ENCODE peak calls at places on chromosomes 12 and 14, in five cellular contexts. L is GM12878, S is K562, Q is HepG2, D is SK-N-SH. W is an unnamed sample.

GRCh38 chr14:64112859-64113258 is 181.3 kb downstream of the ESR2 start:
- DNase-seq in L (no peak), Q (no peak), D (no peak), S (no peak), W (no peak)

GRCh38 chr14:29410581-29410980 is 517.1 kb downstream of the PRKD1 start:
- DNase-seq in Q (no peak), D (no peak), S (no peak), L (no peak), W (no peak)

GRCh38 chr12:117408161-117408791 is 46.9 kb upstream of the NOS1 start:
- DNase-seq in D (peak; percentile 43), L (no peak), Q (no peak), S (no peak), W (no peak)

GRCh38 chr12:45324391-45324790 is 108.5 kb downstream of the ANO6 start:
- DNase-seq in Q (no peak), D (no peak), L (no peak), S (peak; percentile 32), W (peak; percentile 23)

GRCh38 chr14:103522028-103522581 is 525 bp downstream of the CKB start:
- DNase-seq in D (peak; percentile 91), L (no peak), Q (no peak), S (peak; percentile 48), W (no peak)

GRCh38 chr12:110543252-110543959 is 39.7 kb downstream of the PPTC7 start:
- DNase-seq in Q (no peak), D (no peak), L (peak; percentile 90), S (no peak), W (no peak)

GRCh38 chr12:5577741-5578140 is 145.8 kb downstream of the NTF3 start:
- DNase-seq in L (no peak), S (no peak), D (no peak), Q (no peak), W (no peak)

GRCh38 chr14:95850429-95850828 is 26.2 kb upstream of the TUNAR start:
- DNase-seq in Q (no peak), D (no peak), L (no peak), S (no peak), W (no peak)

GRCh38 chr12:112380663-112381420 is 1.4 kb downstream of the HECTD4 start:
- DNase-seq in L (no peak), S (peak; percentile 23), Q (no peak), D (peak; percentile 65), W (peak; percentile 16)

DNA sequence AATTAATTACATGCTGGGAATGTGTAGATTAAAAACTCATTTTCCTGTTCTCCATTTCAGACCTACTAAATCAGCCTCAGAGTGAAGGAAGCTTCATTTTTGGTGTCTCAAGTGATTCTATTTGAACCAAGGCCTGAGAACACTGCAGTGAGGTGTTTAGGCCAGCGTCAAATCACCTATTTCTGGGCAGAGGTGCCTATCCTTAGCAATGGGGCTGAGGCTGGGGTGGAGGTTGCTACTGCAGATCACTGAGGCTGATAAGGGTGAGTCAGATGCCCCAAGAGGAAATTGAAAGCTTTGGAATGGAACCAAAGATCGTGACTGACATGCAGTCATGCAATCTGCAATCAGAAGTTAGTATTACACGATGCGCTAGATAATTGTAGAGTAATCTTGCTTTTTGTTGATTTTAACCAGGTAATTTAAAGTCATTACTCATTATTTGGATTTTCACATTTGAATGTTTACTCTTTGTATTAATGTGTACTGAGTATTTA is 4.4 kb downstream of the TXNRD1 start:
- DNase-seq in Q (peak; percentile 69), S (peak; percentile 60), L (no peak), D (peak; percentile 52), W (peak; percentile 37)
- TF ChIP-seq FOXM1 in Q (no peak), S (no peak), L (no peak), D (peak; percentile 57), W (no peak)

GRCh38 chr12:64104376-64104775 is 117.7 kb downstream of the KICS2 start:
- DNase-seq in L (no peak), Q (no peak), D (no peak), S (no peak), W (no peak)
- TF ChIP-seq FOXM1 in L (no peak), Q (no peak), D (no peak), S (no peak), W (no peak)

DNA sequence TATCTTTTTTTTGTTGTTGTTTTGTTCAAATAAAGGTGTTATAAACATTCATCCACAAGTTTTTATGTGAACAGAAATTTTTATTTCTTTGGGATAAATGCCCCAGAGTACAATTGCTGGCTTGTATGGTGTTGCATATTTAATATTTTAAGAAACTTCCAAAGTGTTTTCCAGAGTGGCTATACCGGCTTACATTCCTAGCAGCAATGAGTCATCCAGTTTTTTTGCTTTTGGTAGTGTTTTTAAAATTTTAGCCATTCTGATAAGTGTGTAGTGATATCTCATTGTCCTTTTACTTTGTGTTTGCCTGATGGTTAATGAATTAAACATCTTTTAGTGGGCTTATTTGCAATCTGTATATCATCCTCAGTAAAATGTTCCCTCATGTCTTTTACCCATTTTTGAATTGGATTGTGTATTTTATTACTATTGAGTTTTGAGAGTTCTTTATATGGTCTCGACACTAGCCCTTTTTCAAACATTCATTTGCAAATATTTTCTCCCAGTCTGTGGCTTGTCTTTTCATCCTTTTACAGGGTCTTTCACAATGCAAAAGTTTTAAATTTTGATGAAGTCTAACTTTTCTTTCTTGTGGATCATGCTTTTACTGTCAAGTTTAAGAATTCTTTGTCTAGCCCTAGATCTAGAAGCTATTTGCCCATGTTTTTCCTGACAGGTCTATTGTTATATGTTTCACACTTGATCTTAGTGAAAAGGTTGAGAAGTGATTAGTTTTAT is 29.5 kb downstream of the PPP4R4 start:
- DNase-seq in D (no peak), L (no peak), S (no peak), Q (no peak), W (no peak)
- TF ChIP-seq FOXM1 in D (no peak), L (no peak), S (no peak), Q (no peak), W (no peak)

GRCh38 chr12:120263725-120264040 is 1.8 kb downstream of the PXN start:
- DNase-seq in Q (no peak), L (no peak), S (no peak), D (no peak), W (no peak)

GRCh38 chr12:120260607-120261006 is 4.9 kb downstream of the PXN start:
- DNase-seq in D (no peak), L (no peak), Q (no peak), S (no peak), W (no peak)

GRCh38 chr12:120262852-120263724 is 2.4 kb downstream of the PXN start:
- DNase-seq in D (no peak), S (no peak), Q (no peak), L (no peak), W (no peak)

GRCh38 chr12:120264086-120264485 is 1.4 kb downstream of the PXN start:
- DNase-seq in L (no peak), S (no peak), D (no peak), Q (no peak), W (no peak)

DNA sequence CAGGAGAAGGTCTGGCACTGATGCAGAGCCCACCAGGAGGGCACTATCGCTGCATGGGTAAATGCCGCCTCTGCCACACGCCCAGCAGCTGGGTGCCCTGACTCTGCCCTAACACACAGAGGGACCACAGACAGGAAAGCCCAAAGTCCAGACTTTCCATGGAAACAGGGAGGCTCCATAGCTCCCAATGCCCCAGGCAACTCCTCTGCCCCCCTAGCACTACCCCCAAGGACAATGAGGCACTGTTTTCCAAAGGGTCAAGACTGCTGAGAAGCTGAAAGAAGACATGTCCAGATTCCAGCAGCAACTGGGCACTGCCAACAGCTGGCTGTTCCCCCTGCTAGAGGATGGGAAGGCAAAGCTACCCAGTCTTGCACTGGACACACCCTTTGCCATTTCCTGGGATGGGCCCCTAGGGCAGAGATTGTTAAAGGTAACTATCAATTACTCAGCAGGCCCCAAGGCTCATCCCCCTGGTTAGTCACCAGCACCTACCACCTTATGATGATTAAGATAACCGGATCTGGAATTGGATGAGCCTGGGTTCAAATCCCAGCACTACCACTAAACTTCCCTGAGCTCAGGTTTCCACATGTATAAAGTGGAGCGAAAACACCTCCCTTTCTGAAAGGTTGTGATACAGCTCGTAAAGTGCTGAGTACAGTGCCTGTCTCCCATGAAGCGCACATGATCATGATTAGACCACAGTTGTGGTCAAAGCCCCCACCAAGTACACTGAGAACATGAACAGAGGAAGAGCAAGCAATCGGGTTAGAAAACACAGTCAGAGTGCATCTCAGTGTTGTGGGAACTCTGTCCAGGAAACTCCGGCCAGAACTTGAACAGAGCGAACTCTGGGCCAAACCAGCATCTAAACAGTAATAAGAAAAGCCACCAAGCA is 3.3 kb downstream of the PXN start:
- DNase-seq in S (peak; percentile 31), D (no peak), L (no peak), Q (no peak), W (no peak)
- TF ChIP-seq FOXM1 in S (no peak), D (no peak), L (no peak), Q (no peak), W (no peak)

DNA sequence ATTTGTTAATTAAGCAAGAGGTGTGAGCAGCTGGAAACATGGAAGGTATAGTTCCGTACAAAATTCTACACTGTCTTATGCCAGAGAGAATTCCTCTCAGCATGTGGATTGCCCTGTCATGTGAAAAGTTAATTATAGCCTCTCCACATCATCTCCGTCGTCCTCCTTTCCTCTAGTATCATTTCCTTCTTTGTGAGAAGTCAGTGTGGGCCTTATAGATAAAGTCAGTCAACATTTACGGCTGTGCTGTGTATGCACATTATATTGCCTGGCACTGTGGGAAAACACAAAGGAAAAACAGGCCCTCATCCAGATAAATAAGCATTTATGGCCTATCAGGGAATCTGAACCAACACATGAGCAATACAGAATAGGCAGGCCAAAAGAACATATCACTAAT is 236.6 kb downstream of the SEC23A start:
- DNase-seq in Q (no peak), L (no peak), D (no peak), S (no peak), W (no peak)
- TF ChIP-seq FOXM1 in Q (no peak), L (no peak), D (no peak), S (no peak), W (no peak)

GRCh38 chr12:3802721-3803120 is 49.8 kb upstream of the CRACR2A start:
- DNase-seq in S (no peak), L (no peak), D (no peak), Q (no peak), W (no peak)
- TF ChIP-seq FOXM1 in S (no peak), L (no peak), D (no peak), Q (no peak), W (no peak)

GRCh38 chr12:89418228-89418910 is 66.1 kb upstream of the DUSP6 start:
- DNase-seq in Q (no peak), D (no peak), S (no peak), L (no peak), W (no peak)
- TF ChIP-seq FOXM1 in Q (no peak), D (no peak), S (no peak), L (no peak), W (no peak)

GRCh38 chr12:63862187-63863107 is 17.9 kb downstream of the SRGAP1 start:
- DNase-seq in D (no peak), Q (peak; percentile 83), S (no peak), L (no peak), W (no peak)
- TF ChIP-seq FOXM1 in D (no peak), Q (no peak), S (no peak), L (no peak), W (no peak)

GRCh38 chr12:28090835-28091234 is 99.4 kb upstream of the CCDC91 start:
- DNase-seq in Q (no peak), D (no peak), S (no peak), L (no peak), W (no peak)
- TF ChIP-seq FOXM1 in Q (no peak), D (no peak), S (no peak), L (no peak), W (no peak)

GRCh38 chr14:75334191-75335051 is 55.8 kb downstream of the FOS start:
- DNase-seq in S (no peak), Q (no peak), L (peak; percentile 28), D (no peak), W (no peak)
- TF ChIP-seq FOXM1 in S (no peak), Q (no peak), L (no peak), D (no peak), W (no peak)